ENCODE peak calls at places on chromosomes 16 and 17, in five cellular contexts. L, E, T, Q and X are unnamed samples.

GRCh38 chr16:85613609-85614337 is 651 bp downstream of the GSE1 start:
- DNase-seq in E (no peak), T (peak), Q (no peak), L (peak), X (peak)

GRCh38 chr17:1413281-1413791 is 13.3 kb upstream of the YWHAE start:
- DNase-seq in Q (no peak), E (no peak), L (no peak), T (peak), X (no peak)

GRCh38 chr16:85491798-85492616 is 121.1 kb upstream of the GSE1 start:
- DNase-seq in Q (no peak), E (no peak), L (peak), T (no peak), X (no peak)

GRCh38 chr17:78915872-78916632 is 9.1 kb downstream of the TIMP2 start:
- DNase-seq in E (no peak), T (peak), L (peak), Q (no peak), X (no peak)

GRCh38 chr17:47694018-47694817 is at the start of gene TBKBP1:
- DNase-seq in T (peak), Q (peak), L (no peak), E (peak), X (peak)

GRCh38 chr17:81387235-81388060 is 7.8 kb upstream of the BAHCC1 start:
- DNase-seq in T (peak), Q (no peak), E (no peak), L (no peak), X (no peak)

GRCh38 chr16:85696761-85697160 is 8.0 kb upstream of the GINS2 start:
- DNase-seq in Q (no peak), E (no peak), T (no peak), L (no peak), X (no peak)

GRCh38 chr17:43570518-43570928 is 24.4 kb upstream of the ETV4 start:
- DNase-seq in T (peak), Q (no peak), E (no peak), L (no peak), X (no peak)

GRCh38 chr17:5011928-5012327 is 14.2 kb downstream of the KIF1C start:
- DNase-seq in Q (no peak), E (no peak), L (no peak), T (peak), X (no peak)

GRCh38 chr17:32834104-32834503 is 42.8 kb downstream of the MYO1D start:
- DNase-seq in Q (no peak), L (no peak), E (no peak), T (no peak), X (no peak)

GRCh38 chr17:32833076-32833475 is 43.8 kb downstream of the MYO1D start:
- DNase-seq in L (no peak), T (no peak), E (no peak), Q (no peak), X (no peak)

GRCh38 chr17:32833526-32833925 is 43.4 kb downstream of the MYO1D start:
- DNase-seq in E (no peak), T (no peak), Q (no peak), L (no peak), X (no peak)

GRCh38 chr17:32831223-32831622 is 45.7 kb downstream of the MYO1D start:
- DNase-seq in E (no peak), L (no peak), Q (no peak), T (no peak), X (no peak)

GRCh38 chr17:32831627-32832243 is 45.2 kb downstream of the MYO1D start:
- DNase-seq in T (no peak), E (no peak), L (no peak), Q (no peak), X (no peak)
- H2AK5ac ChIP-seq in T (no peak), E (no peak), L (no peak), Q (no peak), X (no peak)

GRCh38 chr17:66138120-66138519 is 53.8 kb downstream of the CEP112 start:
- DNase-seq in Q (no peak), E (no peak), L (no peak), T (no peak), X (no peak)

GRCh38 chr17:66135219-66135618 is 56.7 kb downstream of the CEP112 start:
- DNase-seq in Q (no peak), E (no peak), T (no peak), L (no peak), X (no peak)

GRCh38 chr17:66135896-66136295 is 56.0 kb downstream of the CEP112 start:
- DNase-seq in E (no peak), T (peak), L (peak), Q (no peak), X (no peak)
- H2BK12ac ChIP-seq in E (no peak), T (no peak), L (no peak), Q (no peak), X (no peak)

DNA sequence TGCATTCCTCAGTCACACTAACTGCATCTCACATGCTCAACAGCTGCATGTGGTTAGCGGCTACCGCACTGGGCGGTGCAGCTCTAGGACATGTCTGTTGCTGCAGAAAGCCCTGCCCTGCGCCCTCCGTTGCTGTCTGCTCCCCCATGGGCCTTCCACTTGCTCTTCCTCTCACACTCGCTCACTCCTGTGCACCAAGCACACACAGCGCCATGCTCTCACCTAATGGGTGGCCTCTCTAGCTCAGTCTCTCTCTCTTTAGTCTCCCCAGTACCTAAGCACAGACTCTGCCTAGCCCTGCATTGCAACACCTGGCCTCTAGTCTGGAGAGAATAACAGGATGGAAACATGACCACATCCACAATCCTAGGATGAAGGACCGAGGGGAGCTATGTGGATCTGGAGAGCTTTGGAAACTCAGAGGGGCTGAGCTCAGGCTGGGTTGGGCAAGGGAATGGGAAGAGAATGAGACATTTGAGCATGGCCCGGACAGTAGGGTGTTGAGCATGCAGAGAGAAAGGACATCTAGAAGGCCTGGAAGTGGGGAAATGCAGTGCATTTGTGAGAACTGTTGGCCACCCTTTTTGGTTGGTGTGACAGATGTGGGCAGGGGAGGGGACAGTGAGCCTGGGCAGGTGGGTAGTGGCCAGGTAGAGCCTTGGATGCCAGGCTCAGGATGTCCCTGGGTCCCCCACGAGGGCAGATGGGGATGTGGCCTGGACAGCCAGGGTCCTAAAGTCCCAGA is 16.0 kb downstream of the SGCA start:
- DNase-seq in E (no peak), T (peak), L (no peak), Q (no peak), X (no peak)
- H2AK5ac ChIP-seq in E (peak), T (peak), L (no peak), Q (peak), X (no peak)

GRCh38 chr17:17324616-17325015 is 21.4 kb downstream of the NT5M start:
- DNase-seq in E (no peak), T (no peak), Q (no peak), L (no peak), X (no peak)
- H2BK12ac ChIP-seq in E (no peak), T (no peak), Q (no peak), L (no peak), X (no peak)